ENCODE peak calls at places on chromosomes 2 and 18, in six cellular contexts. W, N, A, U, S and Q are unnamed samples.
A peak's percentile ranks its signal among the peaks of the same experiment; 100 is the strongest.

GRCh38 chr2:164456599-164456998 is 164.7 kb downstream of the GRB14 start:
- DNase-seq in U (no peak), A (no peak), W (no peak), S (no peak), N (no peak), Q (no peak)

GRCh38 chr18:43303376-43303775 is 26.1 kb upstream of the SYT4 start:
- DNase-seq in W (no peak), U (no peak), S (no peak), A (no peak), N (no peak), Q (no peak)

GRCh38 chr18:64409511-64409910 is 260.6 kb upstream of the LINC00305 start:
- DNase-seq in U (no peak), N (no peak), A (no peak), S (no peak), W (no peak), Q (no peak)

GRCh38 chr2:177193240-177193639 is 19.4 kb upstream of the HNRNPA3 start:
- DNase-seq in N (no peak), A (no peak), W (no peak), U (no peak), S (no peak), Q (no peak)

GRCh38 chr2:146821836-146822316 is 1023.0 kb upstream of the ACVR2A start:
- DNase-seq in N (no peak), U (no peak), W (no peak), A (no peak), S (no peak), Q (no peak)

GRCh38 chr2:127510073-127510472 is 16.2 kb downstream of the IWS1 start:
- DNase-seq in N (no peak), W (no peak), U (no peak), A (no peak), S (no peak), Q (no peak)

GRCh38 chr2:234747833-234748559 is 203.8 kb upstream of the SH3BP4 start:
- DNase-seq in N (no peak), W (no peak), U (no peak), A (no peak), S (no peak), Q (no peak)

GRCh38 chr2:187429989-187430388 is 18.1 kb downstream of the CALCRL start:
- DNase-seq in A (no peak), W (no peak), U (no peak), S (no peak), N (no peak), Q (no peak)

GRCh38 chr2:42128731-42129486 is 40.2 kb upstream of the EML4 start:
- DNase-seq in A (peak; percentile 55), N (no peak), U (no peak), S (no peak), W (no peak), Q (no peak)

GRCh38 chr18:42548493-42548892 is 567.0 kb downstream of the RIT2 start:
- DNase-seq in W (no peak), N (no peak), S (no peak), A (no peak), U (no peak), Q (peak; percentile 34)

GRCh38 chr2:26008851-26009566 is 24.9 kb upstream of the RAB10 start:
- DNase-seq in U (peak; percentile 72), A (peak; percentile 89), S (no peak), W (no peak), N (no peak), Q (peak; percentile 73)

GRCh38 chr2:172253190-172254052 is 150.7 kb upstream of the DLX2 start:
- DNase-seq in A (peak; percentile 33), N (peak; percentile 44), S (peak; percentile 30), W (no peak), U (no peak), Q (peak; percentile 50)

GRCh38 chr2:217402622-217403383 is 542.9 kb upstream of the TNP1 start:
- DNase-seq in N (no peak), U (no peak), W (no peak), S (no peak), A (peak; percentile 68), Q (no peak)

GRCh38 chr18:50518787-50519520 is 40.9 kb upstream of the MAPK4 start:
- DNase-seq in A (no peak), N (no peak), U (no peak), W (no peak), S (no peak), Q (no peak)

GRCh38 chr2:101788995-101789970 is 91.8 kb downstream of the MAP4K4 start:
- DNase-seq in U (no peak), W (no peak), A (no peak), S (no peak), N (no peak), Q (no peak)

GRCh38 chr2:180203972-180204371 is 196.9 kb upstream of the CWC22 start:
- DNase-seq in A (no peak), S (no peak), U (peak; percentile 27), W (no peak), N (no peak), Q (no peak)

GRCh38 chr2:5409925-5410360 is 282.2 kb upstream of the SOX11 start:
- DNase-seq in A (no peak), U (no peak), W (no peak), N (no peak), S (no peak), Q (no peak)

GRCh38 chr18:48440924-48441323 is 31.7 kb upstream of the ZBTB7C start:
- DNase-seq in S (no peak), N (no peak), U (peak; percentile 40), W (no peak), A (no peak), Q (no peak)
- H3K27ac ChIP-seq in S (no peak overlapping the region), N (no peak overlapping the region), U (no peak overlapping the region), W (no peak overlapping the region), A (no peak overlapping the region), Q (peak overlapping the region; percentile 46)

DNA sequence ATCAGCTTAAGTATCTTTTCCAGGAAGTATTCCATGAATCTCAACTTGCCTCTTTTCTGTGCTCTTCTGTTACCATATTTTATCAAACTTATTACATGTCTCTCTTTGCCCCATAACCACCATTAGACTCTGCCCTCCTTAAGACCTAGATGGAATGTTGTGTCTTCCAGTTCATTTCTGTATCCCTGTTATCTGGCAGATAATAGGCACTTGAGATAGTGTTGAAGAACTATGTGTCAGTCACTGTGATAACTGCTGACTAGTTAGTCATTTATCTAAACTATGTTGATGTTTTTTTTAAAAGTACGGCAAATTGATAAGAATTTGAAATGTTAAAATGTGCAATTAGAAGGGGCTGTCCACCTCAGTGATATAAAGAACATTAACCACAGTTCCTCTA is 41.8 kb downstream of the GLS start:
- DNase-seq in S (no peak), U (no peak), W (no peak), N (no peak), A (no peak), Q (no peak)
- H3K27ac ChIP-seq in S (no peak overlapping the region), U (no peak overlapping the region), W (no peak overlapping the region), N (no peak overlapping the region), A (no peak overlapping the region), Q (no peak overlapping the region)

DNA sequence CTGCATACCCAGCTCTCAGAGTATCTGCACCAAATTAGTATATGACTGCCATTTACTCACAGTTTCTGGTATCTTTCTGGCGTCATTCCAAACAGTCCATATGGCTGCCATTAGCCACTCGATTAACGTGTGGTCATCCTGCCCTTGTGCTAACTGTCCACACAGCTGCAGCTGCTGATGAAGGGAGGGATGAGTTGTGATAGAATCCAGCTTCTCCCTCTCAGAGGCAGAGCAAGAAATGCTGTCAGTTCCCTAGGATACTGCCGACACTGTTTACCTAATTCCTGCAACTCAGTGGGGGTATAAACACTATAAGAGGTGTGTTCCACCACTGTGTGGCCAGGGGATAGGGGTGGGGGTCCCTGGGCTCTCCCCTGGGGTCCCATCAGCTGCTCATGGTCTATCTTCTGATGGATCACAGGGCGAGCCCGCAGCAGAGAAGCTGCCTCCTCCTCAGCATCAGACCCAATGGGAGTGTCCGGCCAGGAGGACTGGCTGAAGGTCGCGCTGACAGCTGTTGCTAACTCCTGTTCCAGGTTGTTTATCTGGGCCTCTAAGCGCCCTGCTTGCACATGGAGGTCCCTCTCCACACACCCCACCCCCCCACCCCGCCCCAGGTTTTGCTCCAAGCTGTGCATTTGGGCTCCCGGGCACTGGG is 17.3 kb upstream of the KLHL23 start:
- DNase-seq in U (peak; percentile 35), W (no peak), S (no peak), A (peak; percentile 21), N (peak; percentile 25), Q (peak; percentile 30)
- H3K27ac ChIP-seq in U (no peak overlapping the region), W (no peak overlapping the region), S (no peak overlapping the region), A (peak overlapping the region; percentile 63), N (no peak overlapping the region), Q (no peak overlapping the region)

GRCh38 chr2:86226069-86226468 is 26.8 kb downstream of the MRPL35 start:
- DNase-seq in U (no peak), W (no peak), S (no peak), A (no peak), N (no peak), Q (no peak)

GRCh38 chr2:86223098-86223681 is 23.9 kb downstream of the MRPL35 start:
- DNase-seq in N (no peak), A (no peak), U (peak; percentile 88), W (no peak), S (no peak), Q (peak; percentile 39)

GRCh38 chr2:86224645-86225355 is 25.5 kb downstream of the MRPL35 start:
- DNase-seq in S (no peak), N (no peak), A (no peak), W (no peak), U (peak; percentile 64), Q (no peak)

GRCh38 chr2:86225581-86225980 is 26.3 kb downstream of the MRPL35 start:
- DNase-seq in S (peak; percentile 8), U (peak; percentile 90), W (no peak), A (no peak), N (no peak), Q (no peak)

DNA sequence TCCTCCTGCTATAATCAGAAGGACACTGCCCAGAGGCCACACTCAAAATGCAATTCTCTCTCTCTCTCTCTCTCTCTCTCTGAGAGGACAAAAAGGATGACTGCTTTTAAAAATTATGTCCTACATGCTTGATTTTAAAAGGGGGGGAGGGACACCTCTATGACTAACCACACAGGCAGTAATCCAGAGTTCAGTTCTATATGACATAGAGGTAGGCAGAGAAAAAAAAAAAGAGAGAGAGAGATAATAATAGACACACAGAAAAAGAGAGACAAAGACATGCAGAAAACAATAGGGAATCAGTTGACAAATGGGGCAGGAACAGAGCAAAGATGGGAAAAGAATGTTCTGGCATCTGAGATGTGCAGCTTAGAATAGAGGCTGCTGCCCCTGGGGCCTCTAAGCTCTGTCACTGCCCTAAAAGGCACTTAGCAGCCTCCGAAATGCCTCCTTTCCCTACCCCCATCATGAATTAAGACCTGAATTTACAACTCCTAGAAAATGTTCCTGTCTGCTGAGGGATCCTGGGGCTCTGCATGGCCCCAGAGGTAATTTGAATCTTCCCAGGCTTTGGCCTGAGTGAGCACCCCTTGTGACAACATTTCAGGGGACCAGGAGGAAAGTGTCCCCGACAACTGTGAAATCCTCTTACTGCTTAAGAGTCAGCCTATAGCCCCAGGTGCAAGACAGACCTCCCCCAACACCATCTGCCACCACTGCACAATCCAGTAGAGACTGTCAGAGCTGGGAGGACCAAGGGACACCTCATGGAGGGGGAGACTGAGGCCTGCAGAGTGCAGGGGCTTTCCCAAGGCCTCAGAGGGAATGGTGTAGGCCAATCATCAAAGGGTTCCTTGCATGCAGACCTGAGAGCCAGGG is 24.7 kb downstream of the MRPL35 start:
- DNase-seq in W (no peak), N (no peak), S (no peak), U (peak; percentile 12), A (no peak), Q (no peak)
- H3K27ac ChIP-seq in W (peak overlapping the region; percentile 86), N (no peak overlapping the region), S (no peak overlapping the region), U (peak overlapping the region; percentile 82), A (peak overlapping the region; percentile 48), Q (peak overlapping the region; percentile 78)